ENCODE peak calls at places on chromosomes 16 and 17, in ten cellular contexts. Z is neural progenitor cell; N is GM23248; L is choroid plexus epithelial cell; H is GM06990; R is cardiac fibroblast; M is mesenchymal stem cell; V is CD4-positive, alpha-beta memory T cell; A is right atrium auricular region; T is testis. S is an unnamed sample.

GRCh38 chr17:18250259-18250658 is 8.3 kb downstream of the FLII start:
- DNase-seq in Z (no peak), N (no peak), L (no peak), H (no peak), R (no peak), M (no peak), V (no peak), A (no peak), T (no peak), S (no peak)

GRCh38 chr16:46688101-46688656 is 799 bp downstream of the VPS35 start:
- DNase-seq in Z (no peak), N (no peak), L (peak), H (no peak), R (peak), M (no peak), V (no peak), A (no peak), T (peak), S (no peak)

GRCh38 chr17:46832945-46833839 is 14.7 kb upstream of the WNT3 start:
- DNase-seq in Z (peak), N (peak), L (peak), H (no peak), R (peak), M (no peak), V (no peak), A (no peak), T (peak), S (no peak)

GRCh38 chr17:76370261-76370993 is 14.0 kb upstream of the SPHK1 start:
- DNase-seq in Z (no peak), N (peak), L (peak), H (no peak), R (peak), M (peak), V (no peak), A (peak), T (peak), S (peak)

GRCh38 chr17:76076100-76076764 is 1.7 kb downstream of the GALR2 start:
- DNase-seq in Z (peak), N (no peak), L (no peak), H (no peak), R (no peak), M (no peak), V (no peak), A (no peak), T (no peak), S (no peak)

GRCh38 chr16:86634290-86634689 is 55.9 kb downstream of the FOXL1 start:
- DNase-seq in Z (peak), N (peak), L (peak), H (no peak), R (peak), M (peak), V (no peak), A (no peak), T (no peak), S (no peak)

GRCh38 chr16:64626771-64627170 is 495.1 kb downstream of the CDH11 start:
- DNase-seq in Z (no peak), N (peak), L (peak), H (no peak), R (no peak), M (peak), V (no peak), A (no peak), T (no peak), S (no peak)

GRCh38 chr16:81520560-81521135 is 76.0 kb downstream of the CMIP start:
- DNase-seq in Z (no peak), N (no peak), L (no peak), H (no peak), R (no peak), M (no peak), V (no peak), A (no peak), T (no peak), S (no peak)

GRCh38 chr17:47982645-47983440 is 11.9 kb downstream of the CDK5RAP3 start:
- DNase-seq in Z (no peak), N (no peak), L (no peak), H (no peak), R (no peak), M (no peak), V (no peak), A (no peak), T (no peak), S (no peak)

GRCh38 chr17:16425698-16426659 is 10.6 kb downstream of the TRPV2 start:
- DNase-seq in Z (no peak), N (no peak), L (no peak), H (no peak), R (no peak), M (no peak), V (no peak), A (no peak), T (no peak), S (no peak)

GRCh38 chr16:23155445-23156049 is 6.3 kb upstream of the USP31 start:
- DNase-seq in Z (peak), N (no peak), L (peak), H (no peak), R (peak), M (no peak), V (no peak), A (no peak), T (peak), S (no peak)

GRCh38 chr17:50176559-50177471 is 11.0 kb downstream of the SGCA start:
- DNase-seq in Z (no peak), N (peak), L (peak), H (no peak), R (peak), M (peak), V (no peak), A (no peak), T (no peak), S (no peak)

GRCh38 chr17:50177476-50177875 is 11.7 kb downstream of the SGCA start:
- DNase-seq in Z (no peak), N (peak), L (peak), H (no peak), R (no peak), M (no peak), V (no peak), A (no peak), T (no peak), S (no peak)

GRCh38 chr17:50180066-50180465 is 14.3 kb downstream of the SGCA start:
- DNase-seq in Z (no peak), N (no peak), L (no peak), H (no peak), R (no peak), M (no peak), V (no peak), A (no peak), T (no peak), S (no peak)

GRCh38 chr17:50180593-50180992 is 14.8 kb downstream of the SGCA start:
- DNase-seq in Z (no peak), N (no peak), L (no peak), H (no peak), R (no peak), M (no peak), V (no peak), A (no peak), T (no peak), S (no peak)

DNA sequence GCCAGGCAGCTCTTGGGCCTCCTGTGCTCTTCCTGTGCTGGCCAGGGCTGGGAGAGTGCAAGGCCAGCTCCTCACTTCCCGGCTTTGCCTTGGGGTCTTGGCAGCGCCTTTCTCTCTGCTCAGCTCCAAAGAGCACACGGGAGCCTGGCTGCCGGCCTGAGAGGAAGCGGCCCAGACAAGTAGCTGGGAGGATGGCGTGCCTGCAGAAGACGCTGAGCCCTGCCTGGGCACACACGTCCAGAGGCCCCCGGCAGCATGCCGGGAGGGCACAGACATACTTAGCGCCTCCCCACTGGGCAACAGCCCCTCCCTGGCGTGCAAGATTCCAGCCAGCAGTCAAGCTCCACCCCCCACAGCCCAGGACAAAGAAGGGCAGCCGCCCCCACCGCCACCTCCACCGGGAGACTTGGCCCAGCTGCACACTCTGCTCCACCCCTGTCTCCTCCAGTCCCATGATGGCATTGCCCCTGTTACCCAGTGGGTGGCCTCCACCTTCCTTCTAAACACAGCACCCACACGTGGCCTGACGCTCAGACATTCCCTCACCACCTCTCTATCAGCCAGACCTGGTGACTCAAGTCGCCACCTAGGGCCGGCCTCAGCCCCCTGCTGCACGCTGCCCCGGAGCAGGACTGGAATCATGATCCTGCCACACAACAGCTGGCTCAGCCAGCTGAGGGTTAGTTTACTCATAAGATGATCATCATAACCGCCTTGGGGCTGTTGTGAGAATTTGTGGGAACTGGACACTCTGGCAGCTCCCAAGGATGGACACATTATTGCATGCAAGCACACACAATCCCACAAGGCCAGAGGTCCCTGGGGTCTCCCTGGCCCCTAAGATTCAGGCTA is 12.4 kb downstream of the SGCA start:
- DNase-seq in Z (peak), N (peak), L (peak), H (peak), R (peak), M (peak), V (peak), A (peak), T (peak), S (no peak)
- H3K4me3 ChIP-seq in Z (no peak), N (no peak), L (no peak), H (no peak), R (no peak), M (no peak), V (no peak), A (no peak), T (no peak), S (no peak)

DNA sequence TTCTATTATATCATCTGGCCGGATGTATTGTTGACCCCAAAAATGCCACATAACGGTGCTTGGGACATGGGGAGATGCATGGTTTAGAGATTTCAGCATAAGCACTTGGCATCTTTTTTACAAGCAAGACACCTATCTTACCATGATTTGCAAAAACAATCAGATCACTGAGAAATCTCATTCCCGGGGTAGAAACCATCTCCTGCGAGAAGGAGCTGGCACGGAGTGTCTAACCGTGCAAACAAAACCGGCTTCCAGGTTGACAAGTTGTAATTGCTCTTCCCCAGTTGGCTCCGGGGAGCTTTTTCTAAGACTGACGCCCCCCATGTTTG is 1.0 kb downstream of the SLC16A6 start:
- DNase-seq in Z (no peak), N (peak), L (peak), H (no peak), R (no peak), M (peak), V (no peak), A (no peak), T (no peak), S (no peak)
- H3K4me3 ChIP-seq in Z (peak), N (peak), L (peak), H (peak), R (peak), M (no peak), V (peak), A (no peak), T (peak), S (no peak)

GRCh38 chr17:72122336-72122667 is 1.5 kb downstream of the SOX9 start:
- DNase-seq in Z (no peak), N (no peak), L (no peak), H (no peak), R (no peak), M (no peak), V (no peak), A (no peak), T (no peak), S (no peak)
- H3K4me3 ChIP-seq in Z (peak), N (peak), L (peak), H (peak), R (peak), M (peak), V (no peak), A (peak), T (peak), S (peak)

GRCh38 chr17:28725660-28726395 is at the start of gene TLCD1:
- DNase-seq in Z (peak), N (peak), L (peak), H (peak), R (peak), M (peak), V (peak), A (peak), T (peak), S (peak)

GRCh38 chr17:28726396-28726911 is 421 bp upstream of the TLCD1 start:
- DNase-seq in Z (peak), N (peak), L (peak), H (no peak), R (peak), M (peak), V (peak), A (no peak), T (no peak), S (peak)

GRCh38 chr17:28723159-28723835 is 2.7 kb downstream of the TLCD1 start:
- DNase-seq in Z (no peak), N (no peak), L (no peak), H (no peak), R (no peak), M (no peak), V (no peak), A (no peak), T (no peak), S (no peak)

GRCh38 chr17:28725166-28725659 is 820 bp downstream of the TLCD1 start:
- DNase-seq in Z (no peak), N (peak), L (peak), H (no peak), R (peak), M (peak), V (no peak), A (no peak), T (no peak), S (no peak)

DNA sequence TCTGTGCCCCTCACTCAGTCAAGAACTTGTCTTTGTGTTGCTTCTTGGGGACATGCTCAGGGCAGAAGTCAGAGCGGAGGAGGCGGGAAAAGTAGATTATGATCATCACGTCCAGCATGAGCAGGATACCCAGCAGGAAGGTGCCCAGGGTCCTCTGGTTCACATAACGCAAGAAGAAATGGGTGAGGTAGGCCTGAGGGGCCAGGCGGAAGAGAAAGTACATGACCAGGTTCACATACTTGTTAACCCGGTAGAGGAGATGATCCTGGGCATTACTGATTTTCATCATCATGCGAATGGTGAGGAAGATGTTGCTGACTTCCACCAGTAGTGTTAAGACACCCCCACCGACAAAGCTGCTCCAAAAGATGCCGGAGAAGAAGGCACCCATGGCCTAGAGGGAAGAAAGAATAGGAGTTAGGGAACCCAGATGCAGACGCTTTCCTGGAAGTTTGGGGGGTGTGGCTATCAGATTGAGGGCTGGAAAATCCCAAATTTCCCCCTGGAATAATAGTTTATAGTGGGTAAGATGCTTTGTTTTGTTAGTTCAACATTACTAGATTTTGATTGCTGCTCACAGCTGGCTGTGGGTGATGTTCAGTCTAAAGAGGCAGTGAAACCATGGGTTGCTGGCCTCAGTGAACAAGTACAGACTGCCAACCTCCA is 1.4 kb downstream of the TLCD1 start:
- DNase-seq in Z (no peak), N (no peak), L (no peak), H (no peak), R (no peak), M (no peak), V (no peak), A (no peak), T (no peak), S (no peak)
- H3K4me3 ChIP-seq in Z (peak), N (peak), L (peak), H (peak), R (peak), M (no peak), V (no peak), A (no peak), T (no peak), S (no peak)

GRCh38 chr17:43645765-43646481 is 15.8 kb downstream of the MEOX1 start:
- DNase-seq in Z (peak), N (peak), L (peak), H (no peak), R (peak), M (peak), V (no peak), A (peak), T (peak), S (peak)

GRCh38 chr17:43644081-43644480 is 17.6 kb downstream of the MEOX1 start:
- DNase-seq in Z (no peak), N (no peak), L (no peak), H (no peak), R (no peak), M (no peak), V (no peak), A (no peak), T (no peak), S (no peak)

GRCh38 chr17:43641416-43641815 is 20.3 kb downstream of the MEOX1 start:
- DNase-seq in Z (no peak), N (no peak), L (no peak), H (no peak), R (peak), M (no peak), V (no peak), A (no peak), T (peak), S (no peak)

GRCh38 chr17:43648916-43649315 is 12.8 kb downstream of the MEOX1 start:
- DNase-seq in Z (no peak), N (no peak), L (no peak), H (no peak), R (no peak), M (no peak), V (no peak), A (no peak), T (no peak), S (no peak)

DNA sequence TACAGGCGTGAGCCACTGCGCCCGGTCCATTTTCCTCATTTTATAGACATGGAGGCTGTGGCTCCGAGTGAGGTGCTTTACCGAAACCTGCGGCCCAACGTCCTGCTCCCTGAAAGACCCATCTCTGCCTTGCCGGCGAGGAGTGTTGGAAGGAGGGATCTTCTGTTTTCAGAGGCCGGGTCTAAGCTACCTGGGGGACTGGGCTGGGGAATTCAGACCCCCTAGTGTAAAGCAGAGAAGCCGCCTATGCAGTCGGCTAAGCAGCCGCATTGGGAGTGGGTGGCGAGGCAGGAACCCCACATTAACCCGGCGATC is 16.3 kb downstream of the MEOX1 start:
- DNase-seq in Z (no peak), N (no peak), L (no peak), H (no peak), R (no peak), M (no peak), V (no peak), A (no peak), T (no peak), S (no peak)
- H3K4me3 ChIP-seq in Z (no peak), N (no peak), L (no peak), H (no peak), R (no peak), M (no peak), V (no peak), A (no peak), T (peak), S (no peak)

GRCh38 chr17:68019336-68019674 is 16.2 kb upstream of the KPNA2 start:
- DNase-seq in Z (no peak), N (no peak), L (no peak), H (no peak), R (no peak), M (no peak), V (no peak), A (no peak), T (no peak), S (no peak)
- H3K4me3 ChIP-seq in Z (peak), N (no peak), L (no peak), H (no peak), R (no peak), M (no peak), V (no peak), A (no peak), T (peak), S (no peak)

DNA sequence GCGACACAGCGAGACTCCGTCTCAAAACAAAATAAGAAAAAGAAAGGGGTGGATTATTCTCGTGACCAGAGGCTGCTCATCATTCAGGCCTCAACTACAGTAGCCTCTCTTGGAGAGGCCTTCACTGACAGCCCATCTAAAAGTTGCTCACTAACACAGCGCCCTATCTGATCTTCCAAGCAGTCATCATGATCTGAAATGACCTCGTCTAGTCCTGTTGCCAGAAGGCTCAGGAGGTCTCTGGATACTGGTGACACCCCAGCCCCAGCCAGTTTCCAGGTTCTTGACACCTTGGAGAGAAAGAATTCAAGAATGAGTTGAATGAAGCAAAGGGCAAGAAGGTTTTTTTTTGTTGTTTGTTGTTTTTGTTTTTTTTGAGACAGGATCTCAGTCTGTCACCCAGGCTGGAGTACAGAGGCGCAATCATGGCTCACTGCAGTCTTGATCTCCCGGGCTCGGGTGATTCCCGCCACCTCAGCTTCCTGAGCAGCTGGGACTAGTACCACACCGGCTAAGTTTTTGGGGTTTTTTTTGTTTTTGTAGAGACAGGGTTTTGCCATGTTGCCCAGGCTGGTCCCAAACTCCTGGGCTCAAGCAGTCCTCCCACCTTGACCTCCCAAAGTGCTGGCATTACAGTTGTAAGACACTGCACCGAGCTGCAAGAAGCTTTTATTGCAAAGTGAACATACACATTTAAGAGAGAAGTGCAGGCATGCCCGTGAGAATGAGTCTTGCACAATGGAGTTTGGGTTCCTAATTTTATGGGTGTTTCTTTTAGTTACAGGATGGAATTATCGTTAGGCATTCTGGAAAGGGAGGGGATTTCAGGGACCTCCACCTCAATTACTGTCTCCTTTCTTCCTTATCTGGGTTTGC is 2.7 kb upstream of the ZC3H7A start:
- DNase-seq in Z (no peak), N (no peak), L (no peak), H (no peak), R (no peak), M (no peak), V (peak), A (no peak), T (no peak), S (no peak)
- H3K4me3 ChIP-seq in Z (no peak), N (no peak), L (no peak), H (peak), R (no peak), M (no peak), V (no peak), A (no peak), T (no peak), S (no peak)